ENCODE peak calls at places on chromosomes 6 and 20, in seven cellular contexts. E, O, H, X, W, J and U are unnamed samples.

GRCh38 chr6:110960014-110960390 is 1.5 kb downstream of the GTF3C6 start:
- DNase-seq in E (no peak), W (no peak), O (no peak), H (no peak), J (no peak), X (no peak), U (no peak)

GRCh38 chr6:157528931-157529653 is 148.1 kb downstream of the ZDHHC14 start:
- DNase-seq in H (no peak), J (no peak), X (peak), E (no peak), O (no peak), W (no peak), U (no peak)

GRCh38 chr6:19812512-19813119 is 24.6 kb upstream of the ID4 start:
- DNase-seq in X (no peak), W (no peak), O (no peak), E (no peak), J (no peak), H (no peak), U (no peak)

GRCh38 chr20:12575352-12576095 is 433.2 kb upstream of the SPTLC3 start:
- DNase-seq in X (peak), H (no peak), O (no peak), E (no peak), W (no peak), J (no peak), U (no peak)

GRCh38 chr6:112800439-112800838 is 453.3 kb downstream of the RFPL4B start:
- DNase-seq in E (no peak), J (no peak), X (no peak), O (no peak), H (no peak), W (no peak), U (no peak)

GRCh38 chr20:4082406-4083102 is 67.2 kb upstream of the RNF24 start:
- DNase-seq in E (no peak), X (no peak), J (no peak), O (peak), W (peak), H (peak), U (no peak)

GRCh38 chr6:107806675-107807074 is 17.4 kb downstream of the SCML4 start:
- DNase-seq in W (no peak), X (no peak), J (no peak), E (no peak), O (no peak), H (no peak), U (no peak)

GRCh38 chr6:22106445-22106844 is 190.4 kb downstream of the PRL start:
- DNase-seq in O (no peak), X (no peak), J (no peak), W (no peak), H (no peak), E (no peak), U (no peak)

GRCh38 chr6:43770417-43771209 is 602 bp downstream of the VEGFA start:
- DNase-seq in J (peak), E (peak), X (peak), O (peak), W (peak), H (no peak), U (no peak)

GRCh38 chr6:121321282-121321681 is 13.0 kb downstream of the TBC1D32 start:
- DNase-seq in O (no peak), X (no peak), H (no peak), E (no peak), J (no peak), W (no peak), U (no peak)

GRCh38 chr6:67112120-67112519 is 1405.1 kb upstream of the EYS start:
- DNase-seq in W (no peak), H (no peak), E (no peak), X (no peak), O (no peak), J (no peak), U (no peak)

GRCh38 chr20:2101057-2101934 is at the start of gene STK35:
- DNase-seq in O (no peak), W (peak), J (no peak), E (peak), H (peak), X (peak), U (no peak)

GRCh38 chr6:34065470-34066283 is 80.2 kb downstream of the GRM4 start:
- DNase-seq in H (no peak), E (no peak), W (no peak), X (no peak), O (no peak), J (peak), U (no peak)

GRCh38 chr6:116268589-116269293 is 11.0 kb downstream of the TSPYL1 start:
- DNase-seq in X (no peak), O (no peak), W (no peak), J (no peak), H (no peak), E (no peak), U (no peak)

GRCh38 chr6:42522021-42522420 is 41.8 kb upstream of the UBR2 start:
- DNase-seq in J (no peak), H (no peak), W (no peak), X (no peak), O (no peak), E (no peak), U (no peak)

GRCh38 chr6:64996301-64996700 is 710.7 kb downstream of the EYS start:
- DNase-seq in O (no peak), E (no peak), H (no peak), J (no peak), X (no peak), W (no peak), U (no peak)

GRCh38 chr6:137148291-137149076 is 25.0 kb downstream of the IL22RA2 start:
- DNase-seq in X (no peak), W (peak), H (no peak), O (no peak), J (no peak), E (no peak), U (no peak)

GRCh38 chr6:2044192-2044591 is 201.2 kb downstream of the GMDS start:
- DNase-seq in O (no peak), J (no peak), H (no peak), X (no peak), W (no peak), E (no peak), U (no peak)

GRCh38 chr6:38973178-38974057 is 75.2 kb upstream of the GLP1R start:
- DNase-seq in E (no peak), J (no peak), X (no peak), O (no peak), W (no peak), H (peak), U (no peak)

GRCh38 chr6:115667478-115667996 is 393.2 kb downstream of the FRK start:
- DNase-seq in E (no peak), O (no peak), H (no peak), J (no peak), X (no peak), W (peak), U (no peak)

GRCh38 chr6:99993533-99994251 is at the start of gene MCHR2:
- DNase-seq in W (no peak), H (no peak), O (no peak), E (no peak), X (no peak), J (no peak), U (no peak)

GRCh38 chr6:142152731-142153130 is 5.7 kb downstream of the VTA1 start:
- DNase-seq in X (no peak), J (no peak), O (no peak), H (no peak), E (no peak), W (no peak), U (no peak)

GRCh38 chr6:57040011-57040410 is 6.5 kb upstream of the KIAA1586 start:
- DNase-seq in J (no peak), O (no peak), H (no peak), X (no peak), E (no peak), W (no peak), U (no peak)

GRCh38 chr6:40359808-40360207 is 227.4 kb downstream of the LRFN2 start:
- DNase-seq in E (no peak), X (no peak), H (no peak), J (no peak), O (no peak), W (no peak), U (no peak)